ENCODE peak calls at places on chromosomes 16 and 17, in four cellular contexts. C, E, M and Q are unnamed samples.
A peak's percentile ranks its signal among the peaks of the same experiment; 100 is the strongest.

GRCh38 chr16:11439216-11439615 is 94.0 kb downstream of the RMI2 start:
- DNase-seq in M (no peak), E (no peak), C (no peak), Q (no peak)

GRCh38 chr16:71230122-71230845 is at the start of gene HYDIN:
- DNase-seq in C (no peak), M (no peak), E (peak; percentile 58), Q (no peak)

GRCh38 chr17:14515015-14515414 is 214.1 kb downstream of the HS3ST3B1 start:
- DNase-seq in M (no peak), C (no peak), E (no peak), Q (no peak)

GRCh38 chr17:34254651-34255380 is at the start of gene CCL2:
- DNase-seq in M (no peak), E (peak; percentile 50), C (peak; percentile 68), Q (no peak)

GRCh38 chr17:3891626-3892094 is 1.2 kb downstream of the CAMKK1 start:
- DNase-seq in M (no peak), E (no peak), C (no peak), Q (no peak)

GRCh38 chr16:72877374-72878028 is 170.4 kb downstream of the ZFHX3 start:
- DNase-seq in E (no peak), C (no peak), M (no peak), Q (no peak)

GRCh38 chr17:81200201-81200600 is 22.6 kb downstream of the CEP131 start:
- DNase-seq in M (no peak), C (no peak), E (no peak), Q (no peak)

GRCh38 chr16:2914233-2914632 is 2.5 kb downstream of the FLYWCH1 start:
- DNase-seq in E (peak; percentile 25), M (no peak), C (no peak), Q (no peak)

GRCh38 chr17:50956750-50957523 is 90.8 kb upstream of the TOB1 start:
- DNase-seq in C (peak; percentile 38), E (peak; percentile 75), M (no peak), Q (no peak)

GRCh38 chr16:17135439-17135838 is 335.3 kb downstream of the XYLT1 start:
- DNase-seq in M (no peak), C (no peak), E (no peak), Q (no peak)

GRCh38 chr16:81497690-81498089 is 53.1 kb downstream of the CMIP start:
- DNase-seq in E (no peak), C (no peak), M (no peak), Q (no peak)

GRCh38 chr16:22001591-22001990 is 675 bp upstream of the PDZD9 start:
- DNase-seq in E (no peak), C (no peak), M (no peak), Q (no peak)

GRCh38 chr17:34300652-34301390 is 15.3 kb downstream of the CCL11 start:
- DNase-seq in C (no peak), E (no peak), M (no peak), Q (no peak)

GRCh38 chr17:77735341-77736206 is 222.9 kb upstream of the TNRC6C start:
- DNase-seq in C (no peak), E (peak; percentile 74), M (no peak), Q (no peak)

GRCh38 chr16:75139498-75139897 is 8.8 kb upstream of the ZFP1 start:
- DNase-seq in M (no peak), C (no peak), E (no peak), Q (no peak)

GRCh38 chr16:13906426-13907089 is 13.4 kb upstream of the ERCC4 start:
- DNase-seq in E (no peak), M (no peak), C (no peak), Q (no peak)

GRCh38 chr16:7057458-7057857 is 275.2 kb upstream of the RBFOX1 start:
- DNase-seq in M (no peak), E (no peak), C (no peak), Q (no peak)

GRCh38 chr17:21395764-21396163 is 19.6 kb downstream of the KCNJ12 start:
- DNase-seq in C (no peak), E (no peak), M (no peak), Q (no peak)

GRCh38 chr17:10702574-10702973 is 5.2 kb downstream of the ADPRM start:
- DNase-seq in E (peak; percentile 33), C (no peak), M (no peak), Q (no peak)

GRCh38 chr17:64741924-64742670 is 80.0 kb upstream of the SMURF2 start:
- DNase-seq in M (no peak), E (no peak), C (no peak), Q (no peak)

GRCh38 chr17:78925662-78926555 is 722 bp upstream of the TIMP2 start:
- DNase-seq in C (no peak), M (no peak), E (no peak), Q (no peak)

GRCh38 chr17:68248199-68248825 is 469 bp downstream of the AMZ2 start:
- DNase-seq in M (no peak), C (no peak), E (peak; percentile 41), Q (no peak)

GRCh38 chr16:17571499-17572093 is 100.8 kb upstream of the XYLT1 start:
- DNase-seq in E (no peak), M (no peak), C (no peak), Q (no peak)

GRCh38 chr16:17101646-17102045 is 369.1 kb downstream of the XYLT1 start:
- DNase-seq in M (no peak), C (no peak), E (peak; percentile 49), Q (no peak)

GRCh38 chr17:44759096-44759915 is 518 bp downstream of the ADAM11 start:
- DNase-seq in C (no peak), M (no peak), E (no peak), Q (peak; percentile 53)

GRCh38 chr17:48517478-48517877 is 13.3 kb downstream of the HOXB1 start:
- DNase-seq in M (no peak), C (no peak), E (no peak), Q (no peak)

GRCh38 chr16:73210686-73211085 is 162.8 kb upstream of the ZFHX3 start:
- DNase-seq in M (no peak), C (no peak), E (peak; percentile 5), Q (no peak)

GRCh38 chr16:56295739-56296527 is 104.6 kb downstream of the GNAO1 start:
- DNase-seq in C (no peak), M (no peak), E (no peak), Q (no peak)

GRCh38 chr16:21663889-21664647 is at the start of gene OTOA:
- DNase-seq in C (no peak), M (no peak), E (no peak), Q (no peak)

GRCh38 chr17:54901230-54901847 is 687 bp downstream of the TOM1L1 start:
- DNase-seq in M (no peak), E (no peak), C (no peak), Q (no peak)

GRCh38 chr16:72991645-72992044 is 56.3 kb downstream of the ZFHX3 start:
- DNase-seq in M (no peak), C (no peak), E (no peak), Q (no peak)

GRCh38 chr17:79728169-79728907 is 2.4 kb upstream of the ENPP7 start:
- DNase-seq in M (peak; percentile 86), C (peak; percentile 56), E (peak; percentile 92), Q (peak; percentile 95)

GRCh38 chr16:80580109-80580832 is 39.5 kb downstream of the DYNLRB2 start:
- DNase-seq in C (no peak), M (peak; percentile 89), E (no peak), Q (peak; percentile 43)

GRCh38 chr16:88014954-88015805 is 63.9 kb downstream of the BANP start:
- DNase-seq in E (no peak), M (no peak), C (no peak), Q (no peak)

GRCh38 chr17:53006006-53006405 is 816.7 kb upstream of the KIF2B start:
- DNase-seq in C (no peak), E (no peak), M (no peak), Q (no peak)

GRCh38 chr16:10013364-10013763 is 168.9 kb downstream of the GRIN2A start:
- DNase-seq in E (no peak), C (no peak), M (no peak), Q (no peak)

GRCh38 chr17:47315451-47316266 is 8.1 kb upstream of the EFCAB13 start:
- DNase-seq in C (peak; percentile 34), M (peak; percentile 48), E (peak; percentile 80), Q (no peak)

GRCh38 chr17:12256380-12256995 is 235.8 kb downstream of the MAP2K4 start:
- DNase-seq in C (no peak), E (peak; percentile 43), M (peak; percentile 3), Q (peak; percentile 10)
- TF ChIP-seq SPI1 in C (no peak), E (no peak), M (no peak), Q (no peak)

GRCh38 chr17:29722411-29723198 is 99.9 kb upstream of the CORO6 start:
- DNase-seq in M (peak; percentile 96), E (peak; percentile 68), C (peak; percentile 85), Q (no peak)
- TF ChIP-seq POLR2AphosphoS5 in M (peak; percentile 86), E (no peak), C (peak; percentile 77), Q (no peak)

DNA sequence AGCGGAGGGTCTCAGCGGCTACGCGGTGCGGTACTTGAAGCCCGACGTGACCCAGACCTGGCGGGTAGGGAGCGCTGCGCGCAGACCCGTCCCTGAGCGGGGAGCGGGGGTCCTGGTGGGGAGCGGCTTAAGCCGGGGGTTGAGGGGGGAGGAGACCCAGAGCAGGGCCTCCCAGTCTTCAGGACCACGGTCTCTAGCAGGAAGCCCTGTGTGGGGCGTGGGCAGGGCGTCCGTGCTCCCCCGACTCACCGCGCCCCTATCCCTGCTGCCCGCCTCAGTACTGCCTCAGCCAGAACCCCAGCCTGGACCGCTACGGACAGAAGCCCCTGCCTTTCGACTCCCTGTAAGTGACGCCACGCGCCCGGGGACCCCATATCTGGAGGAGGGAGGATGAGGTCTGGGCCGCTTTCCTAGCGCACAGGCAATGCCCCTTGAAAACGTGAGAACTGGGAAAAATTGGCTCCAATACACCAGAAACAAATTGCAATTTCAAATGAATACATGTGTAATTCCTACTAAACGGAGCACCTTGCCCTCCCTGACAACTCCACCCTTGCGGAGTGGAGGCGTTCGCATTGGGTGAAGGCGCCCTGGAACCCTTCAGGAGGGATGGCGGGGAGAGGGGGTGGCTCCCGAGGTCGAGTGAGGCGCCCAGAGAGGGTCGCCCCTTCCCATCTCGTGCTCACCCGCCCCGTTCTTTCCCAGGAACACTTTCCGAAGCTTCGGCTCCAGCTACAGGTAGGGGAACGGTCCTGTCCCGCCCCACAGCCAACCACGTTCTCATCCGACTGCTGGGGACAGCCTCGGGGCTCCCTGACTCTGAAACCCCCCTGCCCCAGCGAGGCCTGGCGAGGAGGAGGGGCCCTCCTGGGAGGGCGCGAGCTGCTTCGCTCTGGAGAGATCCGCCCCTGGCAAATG is 14.5 kb upstream of the CNGB1 start:
- DNase-seq in M (no peak), E (peak; percentile 51), C (no peak), Q (no peak)
- TF ChIP-seq SPI1 in M (no peak), E (no peak), C (no peak), Q (no peak)

DNA sequence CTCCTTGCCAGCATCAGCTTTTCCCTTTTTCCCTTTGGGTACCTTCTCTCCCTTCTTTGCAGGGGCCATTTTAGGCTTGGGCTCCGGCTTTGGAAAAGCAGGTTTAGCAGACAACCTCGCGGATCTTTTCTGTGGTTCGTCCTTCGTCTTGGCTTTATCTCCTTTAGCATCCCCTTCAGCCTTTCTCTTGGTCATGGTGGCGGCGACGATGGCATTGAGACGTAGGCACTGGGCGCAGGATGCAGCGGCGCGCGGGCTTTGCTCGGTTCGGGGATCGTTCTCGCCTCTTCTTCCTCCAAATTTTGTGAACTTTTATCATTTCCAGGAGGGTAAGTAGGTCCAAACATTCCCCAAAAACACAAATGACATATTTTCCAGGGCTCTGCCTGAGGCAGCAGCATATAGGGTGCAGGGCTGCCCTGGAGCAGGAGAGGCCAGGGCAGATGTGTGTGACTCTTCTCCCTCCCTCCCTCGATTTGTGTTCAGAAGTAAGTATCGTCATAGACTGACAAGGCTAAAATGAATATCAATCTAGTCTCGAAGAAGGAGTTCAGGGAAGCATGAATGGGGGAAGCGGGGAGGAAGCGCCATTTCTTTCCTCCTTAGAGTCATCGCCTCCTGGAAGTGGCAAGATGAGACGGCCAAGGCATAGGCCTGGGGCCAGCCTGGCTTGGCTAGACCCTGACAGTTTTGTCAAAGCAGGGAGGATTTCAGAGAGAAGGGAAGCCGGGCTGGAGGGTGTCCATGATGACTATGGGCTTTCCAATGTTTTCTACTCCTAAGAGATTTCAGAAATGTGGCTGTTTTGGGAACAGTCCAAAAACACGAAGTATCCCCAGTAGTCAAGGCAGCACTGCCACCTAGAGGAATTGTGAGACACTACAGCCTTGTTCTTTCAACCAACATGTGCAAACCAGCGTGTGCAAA is 13.2 kb downstream of the CHCT1 start:
- DNase-seq in M (peak; percentile 31), E (peak; percentile 87), C (peak; percentile 48), Q (peak; percentile 46)
- TF ChIP-seq POLR2AphosphoS5 in M (no peak), E (no peak), C (no peak), Q (no peak)